ENCODE peak calls at places on chromosome 20, in ten cellular contexts. C is SK-N-SH; J is activated gamma-delta T cell treated with Interleukin-2 at 50 U/mL for 16 hours; H is CD4-positive, alpha-beta T cell; B is stimulated activated naive CD8-positive, alpha-beta T cell treated with anti-CD3 and anti-CD28 coated beads, Interleukin-15, amount 100 ng/mL, for 72 hours; N is fibroblast of mammary gland; I is choroid plexus epithelial cell; D is effector CD8-positive, alpha-beta T cell; V is activated CD8-positive, alpha-beta memory T cell treated with anti-CD3 and anti-CD28 coated beads, Interleukin-2, amount 50 U/mL, for 48 hours; Y is GM13977. Z is an unnamed sample.

GRCh38 chr20:32621071-32621913 is 36.2 kb upstream of the NOL4L start:
- DNase-seq in C (peak), J (no peak), H (no peak), B (no peak), N (no peak), I (no peak), D (no peak), V (no peak), Y (peak), Z (peak)

GRCh38 chr20:62370115-62370806 is 3.1 kb upstream of the LAMA5 start:
- DNase-seq in C (no peak), J (no peak), H (no peak), B (peak), N (peak), I (no peak), D (no peak), V (peak), Y (no peak), Z (no peak)

GRCh38 chr20:57091748-57092111 is 174.7 kb downstream of the BMP7 start:
- DNase-seq in C (no peak), J (no peak), H (no peak), B (no peak), N (no peak), I (no peak), D (no peak), V (no peak), Y (no peak), Z (no peak)

GRCh38 chr20:43931976-43932375 is 17.3 kb downstream of the TOX2 start:
- DNase-seq in C (no peak), J (no peak), H (no peak), B (no peak), N (no peak), I (no peak), D (no peak), V (no peak), Y (no peak), Z (no peak)

GRCh38 chr20:62376112-62377063 is 9.3 kb upstream of the LAMA5 start:
- DNase-seq in C (no peak), J (no peak), H (no peak), B (no peak), N (peak), I (peak), D (no peak), V (no peak), Y (no peak), Z (no peak)

GRCh38 chr20:37552415-37552814 is 24.7 kb upstream of the BLCAP start:
- DNase-seq in C (no peak), J (no peak), H (no peak), B (no peak), N (peak), I (peak), D (no peak), V (no peak), Y (no peak), Z (no peak)

GRCh38 chr20:19114410-19114809 is 98.0 kb upstream of the SLC24A3 start:
- DNase-seq in C (no peak), J (no peak), H (no peak), B (no peak), N (no peak), I (no peak), D (no peak), V (no peak), Y (no peak), Z (no peak)

GRCh38 chr20:19936801-19937583 is 80.2 kb upstream of the NAA20 start:
- DNase-seq in C (no peak), J (no peak), H (no peak), B (no peak), N (no peak), I (no peak), D (no peak), V (peak), Y (no peak), Z (no peak)

GRCh38 chr20:24755411-24755922 is 193.6 kb upstream of the CST7 start:
- DNase-seq in C (no peak), J (no peak), H (no peak), B (no peak), N (no peak), I (peak), D (no peak), V (no peak), Y (no peak), Z (no peak)

GRCh38 chr20:4835244-4836177 is 113.8 kb downstream of the PRND start:
- DNase-seq in C (no peak), J (no peak), H (no peak), B (no peak), N (peak), I (peak), D (no peak), V (no peak), Y (no peak), Z (no peak)

GRCh38 chr20:42889517-42889916 is 300.2 kb downstream of the PTPRT start:
- DNase-seq in C (no peak), J (no peak), H (no peak), B (no peak), N (no peak), I (no peak), D (no peak), V (no peak), Y (no peak), Z (no peak)

GRCh38 chr20:59997886-59998285 is 39.7 kb downstream of the CDH26 start:
- DNase-seq in C (no peak), J (no peak), H (no peak), B (no peak), N (no peak), I (no peak), D (no peak), V (no peak), Y (no peak), Z (no peak)

GRCh38 chr20:38878798-38879197 is 47.4 kb upstream of the FAM83D start:
- DNase-seq in C (no peak), J (no peak), H (no peak), B (no peak), N (peak), I (peak), D (no peak), V (no peak), Y (no peak), Z (no peak)

GRCh38 chr20:8930691-8931090 is 138.2 kb upstream of the PLCB4 start:
- DNase-seq in C (no peak), J (no peak), H (no peak), B (no peak), N (no peak), I (no peak), D (no peak), V (no peak), Y (no peak), Z (no peak)

GRCh38 chr20:42775037-42775436 is 414.7 kb downstream of the PTPRT start:
- DNase-seq in C (no peak), J (no peak), H (no peak), B (no peak), N (no peak), I (no peak), D (no peak), V (no peak), Y (no peak), Z (no peak)

GRCh38 chr20:43292221-43292620 is 102.5 kb upstream of the PTPRT start:
- DNase-seq in C (no peak), J (no peak), H (no peak), B (no peak), N (no peak), I (no peak), D (no peak), V (no peak), Y (no peak), Z (no peak)

GRCh38 chr20:12927489-12927888 is 81.3 kb upstream of the SPTLC3 start:
- DNase-seq in C (no peak), J (no peak), H (no peak), B (no peak), N (peak), I (peak), D (no peak), V (no peak), Y (no peak), Z (no peak)

GRCh38 chr20:43914697-43915208 is at the start of gene TOX2:
- DNase-seq in C (peak), J (peak), H (peak), B (peak), N (no peak), I (peak), D (peak), V (peak), Y (peak), Z (peak)

GRCh38 chr20:8012724-8013123 is 6.8 kb downstream of the TMX4 start:
- DNase-seq in C (peak), J (no peak), H (no peak), B (no peak), N (no peak), I (no peak), D (no peak), V (no peak), Y (no peak), Z (no peak)